ENCODE peak calls at places on chromosomes 2 and 18, in four cellular contexts. S is activated CD4-positive, alpha-beta T cell treated with anti-CD3 and anti-CD28 coated beads for 24 hours; H is fibroblast of mammary gland; A is HTR-8/SVneo. T is an unnamed sample.

GRCh38 chr2:160928854-160929301 is 231.3 kb upstream of the TANK start:
- DNase-seq in S (no peak), H (peak; percentile 55), A (no peak), T (no peak)

GRCh38 chr2:127826047-127826446 is 15.1 kb upstream of the WDR33 start:
- DNase-seq in S (no peak), H (no peak), A (no peak), T (no peak)

GRCh38 chr2:225842939-225843338 is 443.4 kb downstream of the NYAP2 start:
- DNase-seq in S (no peak), H (peak; percentile 84), A (no peak), T (no peak)

GRCh38 chr2:30675758-30676157 is 131.5 kb downstream of the CAPN13 start:
- DNase-seq in S (no peak), H (peak; percentile 59), A (no peak), T (no peak)

GRCh38 chr2:100742884-100743283 is 77.1 kb upstream of the NPAS2 start:
- DNase-seq in S (no peak), H (peak; percentile 98), A (no peak), T (no peak)

GRCh38 chr18:68725341-68725740 is 10.4 kb upstream of the TMX3 start:
- DNase-seq in S (no peak), H (no peak), A (no peak), T (no peak)

GRCh38 chr2:26438526-26438925 is 36.8 kb downstream of the DRC1 start:
- DNase-seq in S (no peak), H (peak; percentile 90), A (no peak), T (no peak)

GRCh38 chr2:48707466-48707865 is 48.1 kb downstream of the LHCGR start:
- DNase-seq in S (no peak), H (no peak), A (no peak), T (no peak)

GRCh38 chr2:181411105-181411849 is 45.9 kb upstream of the ITGA4 start:
- DNase-seq in S (no peak), H (no peak), A (no peak), T (no peak)

GRCh38 chr18:67425724-67426123 is 90.8 kb downstream of the DSEL start:
- DNase-seq in S (no peak), H (peak; percentile 98), A (no peak), T (peak; percentile 58)

GRCh38 chr2:241813080-241813805 is 4.2 kb downstream of the NEU4 start:
- DNase-seq in S (no peak), H (no peak), A (no peak), T (no peak)

GRCh38 chr2:181430406-181431199 is 26.6 kb upstream of the ITGA4 start:
- DNase-seq in S (no peak), H (peak; percentile 45), A (no peak), T (no peak)

GRCh38 chr2:20643060-20643459 is 7.8 kb downstream of the HS1BP3 start:
- DNase-seq in S (no peak), H (no peak), A (no peak), T (no peak)

GRCh38 chr2:24342110-24342910 is 18.0 kb downstream of the ITSN2 start:
- DNase-seq in S (no peak), H (peak; percentile 28), A (no peak), T (no peak)

GRCh38 chr2:217398860-217399259 is 539.0 kb upstream of the TNP1 start:
- DNase-seq in S (no peak), H (no peak), A (no peak), T (no peak)

GRCh38 chr18:43819397-43819796 is 542.1 kb upstream of the SYT4 start:
- DNase-seq in S (no peak), H (no peak), A (no peak), T (no peak)

GRCh38 chr18:10453885-10454772 is at the start of gene APCDD1:
- DNase-seq in S (no peak), H (no peak), A (no peak), T (no peak)

GRCh38 chr18:79393181-79393598 is 2.5 kb upstream of the NFATC1 start:
- DNase-seq in S (no peak), H (no peak), A (no peak), T (no peak)

GRCh38 chr2:42925742-42926437 is 133.5 kb upstream of the HAAO start:
- DNase-seq in S (no peak), H (peak; percentile 30), A (no peak), T (no peak)

GRCh38 chr2:133497261-133497893 is 70.9 kb downstream of the NCKAP5 start:
- DNase-seq in S (no peak), H (no peak), A (no peak), T (no peak)

GRCh38 chr2:71545572-71546274 is 92.4 kb downstream of the DYSF start:
- DNase-seq in S (peak; percentile 8), H (peak; percentile 56), A (peak; percentile 85), T (peak; percentile 30)

GRCh38 chr2:95273911-95274290 is 348 bp upstream of the PROM2 start:
- DNase-seq in S (no peak), H (no peak), A (no peak), T (no peak)

GRCh38 chr2:224381913-224382647 is 19.8 kb downstream of the FAM124B start:
- DNase-seq in S (no peak), H (no peak), A (no peak), T (no peak)

GRCh38 chr2:175147196-175147595 is 20.8 kb downstream of the ATF2 start:
- DNase-seq in S (no peak), H (no peak), A (no peak), T (no peak)

GRCh38 chr2:127076290-127076689 is 30.7 kb downstream of the BIN1 start:
- DNase-seq in S (no peak), H (no peak), A (no peak), T (no peak)

GRCh38 chr2:44112096-44112495 is 56.6 kb upstream of the PPM1B start:
- DNase-seq in S (no peak), H (no peak), A (no peak), T (no peak)

GRCh38 chr18:50866765-50867164 is 12.2 kb upstream of the ME2 start:
- DNase-seq in S (no peak), H (peak; percentile 30), A (no peak), T (no peak)

GRCh38 chr2:7034313-7034712 is 117.1 kb downstream of the RNF144A start:
- DNase-seq in S (no peak), H (peak; percentile 40), A (no peak), T (no peak)